ENCODE peak calls at places on chromosomes 5 and 9, in eight cellular contexts. K is ascending aorta, Q is neural progenitor cell, S is PC-3, T is fibroblast of lung, I is lung, F is aorta, W is psoas muscle. L is an unnamed sample. For H3K4me1, the result is how much of the 10 kb centered on the place peaks cover.

GRCh38 chr9:112009656-112010055 is 113.0 kb downstream of the UGCG start:
- DNase-seq in K (no peak), Q (no peak), S (no peak), T (no peak), I (no peak), F (no peak), W (no peak), L (no peak)

GRCh38 chr5:10933141-10933540 is 172.1 kb upstream of the DAP start:
- DNase-seq in K (no peak), Q (no peak), S (no peak), T (no peak), I (no peak), F (no peak), W (no peak), L (no peak)

GRCh38 chr9:89603629-89604462 is 966 bp upstream of the GADD45G start:
- DNase-seq in K (peak), Q (peak), S (no peak), T (peak), I (peak), F (peak), W (peak), L (no peak)

GRCh38 chr5:7759951-7760580 is 90.9 kb downstream of the CFAP90 start:
- DNase-seq in K (no peak), Q (no peak), S (no peak), T (peak), I (no peak), F (no peak), W (no peak), L (no peak)

GRCh38 chr5:68383888-68384310 is 168.3 kb downstream of the PIK3R1 start:
- DNase-seq in K (no peak), Q (no peak), S (no peak), T (no peak), I (no peak), F (no peak), W (no peak), L (no peak)

GRCh38 chr9:13705913-13706312 is 426.4 kb upstream of the MPDZ start:
- DNase-seq in K (peak), Q (peak), S (no peak), T (peak), I (no peak), F (no peak), W (peak), L (no peak)

GRCh38 chr5:64864171-64864570 is 95.4 kb downstream of the CWC27 start:
- DNase-seq in K (no peak), Q (no peak), S (no peak), T (no peak), I (no peak), F (no peak), W (no peak), L (no peak)

GRCh38 chr5:137826067-137826466 is 41.6 kb upstream of the MYOT start:
- DNase-seq in K (no peak), Q (no peak), S (no peak), T (no peak), I (no peak), F (no peak), W (no peak), L (no peak)

GRCh38 chr5:60959156-60959555 is 14.2 kb downstream of the NDUFAF2 start:
- DNase-seq in K (no peak), Q (no peak), S (peak), T (peak), I (no peak), F (no peak), W (no peak), L (no peak)

GRCh38 chr5:31095796-31096195 is 97.7 kb upstream of the CDH6 start:
- DNase-seq in K (no peak), Q (no peak), S (no peak), T (peak), I (no peak), F (no peak), W (no peak), L (no peak)

GRCh38 chr5:72482046-72482445 is 25.2 kb downstream of the ZNF366 start:
- DNase-seq in K (no peak), Q (no peak), S (no peak), T (no peak), I (no peak), F (no peak), W (no peak), L (no peak)

DNA sequence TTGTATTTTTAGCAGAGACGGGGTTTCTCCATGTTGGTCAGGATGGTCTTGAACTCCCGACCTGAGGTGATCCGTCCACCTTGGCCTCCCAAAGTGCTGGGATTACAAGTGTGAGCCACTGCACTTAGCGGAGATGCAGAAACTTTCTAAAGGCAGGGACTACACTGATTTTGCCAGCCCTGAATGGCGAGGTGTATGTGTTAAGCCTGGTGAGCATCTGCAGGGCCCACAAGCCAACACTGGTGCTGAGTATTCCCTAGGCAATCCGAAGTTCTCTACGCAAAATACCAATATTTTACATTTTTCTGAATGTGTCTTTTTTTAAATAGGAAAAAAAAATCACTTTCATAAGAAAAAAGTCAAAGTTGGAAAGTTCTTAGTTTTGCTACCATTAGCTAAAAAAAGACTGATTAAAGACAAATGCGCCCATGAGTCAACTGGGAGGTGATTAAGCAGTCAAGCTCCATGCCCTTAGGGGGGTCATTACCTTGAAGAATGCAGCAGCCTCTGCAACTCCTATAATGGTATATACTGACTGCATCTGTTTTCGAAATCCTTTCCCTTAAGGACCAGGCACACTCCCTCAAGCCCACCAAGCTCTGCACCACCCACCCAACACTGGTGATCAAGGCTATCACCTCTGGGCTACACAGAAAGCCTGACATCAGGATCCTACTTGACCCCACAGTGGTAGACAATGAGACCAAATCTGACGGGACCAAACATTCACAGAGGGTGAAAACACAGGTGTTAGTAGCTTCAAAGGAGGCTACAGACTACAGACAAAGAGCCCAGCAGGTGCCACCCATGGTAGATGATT is 502.7 kb downstream of the BNC2 start:
- DNase-seq in K (no peak), Q (no peak), S (peak), T (peak), I (no peak), F (no peak), W (no peak), L (peak)
- H3K27ac ChIP-seq in K (no peak), Q (no peak), S (peak), T (no peak), I (no peak), F (no peak), W (no peak), L (peak)

GRCh38 chr9:20219437-20219836 is 402.9 kb downstream of the MLLT3 start:
- DNase-seq in K (no peak), Q (no peak), S (no peak), T (no peak), I (no peak), F (no peak), W (no peak), L (no peak)
- H3K4me1 ChIP-seq in K (under half), Q (under half), S (under half), T (under half), I (under half), F (under half), W (under half), L (under half)

DNA sequence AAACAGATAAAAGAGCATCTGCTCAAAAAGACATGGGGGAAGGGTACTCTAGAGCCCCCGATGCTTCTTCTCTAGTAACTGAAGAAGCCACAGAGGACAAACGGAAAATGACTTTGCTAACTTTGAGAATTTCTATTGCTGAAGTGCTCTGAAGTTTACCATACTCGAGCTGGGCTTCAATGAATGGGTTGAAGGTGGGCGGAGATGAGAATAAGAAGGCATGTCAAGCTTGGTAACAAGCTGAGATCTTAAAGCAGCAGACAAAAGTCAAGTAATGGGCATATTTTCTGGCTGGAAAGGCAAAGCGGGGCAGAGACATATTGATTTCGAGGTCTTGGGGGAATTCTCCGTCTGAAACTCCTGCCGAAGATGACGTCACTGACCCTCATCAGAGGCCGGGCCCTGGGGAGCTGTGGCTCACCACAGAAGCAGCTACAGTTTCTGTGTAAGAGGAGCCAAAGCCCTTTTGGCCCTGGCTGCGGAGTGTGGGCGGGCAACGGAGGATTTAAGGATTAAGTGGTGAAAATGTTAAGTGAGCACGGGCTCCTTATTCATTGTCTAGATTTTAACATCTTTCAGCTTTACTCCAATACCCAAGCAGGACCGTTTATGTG is 115.8 kb upstream of the SLIT3 start:
- DNase-seq in K (peak), Q (peak), S (no peak), T (peak), I (no peak), F (peak), W (peak), L (peak)
- H3K4me3 ChIP-seq in K (no peak), Q (no peak), S (no peak), T (no peak), I (no peak), F (no peak), W (no peak), L (no peak)

GRCh38 chr5:135708481-135708880 is 126.0 kb upstream of the SLC25A48 start:
- DNase-seq in K (no peak), Q (no peak), S (no peak), T (no peak), I (no peak), F (no peak), W (no peak), L (no peak)
- H3K27ac ChIP-seq in K (no peak), Q (no peak), S (no peak), T (no peak), I (no peak), F (no peak), W (no peak), L (no peak)

GRCh38 chr5:74326571-74327338 is 313.8 kb downstream of the ENC1 start:
- DNase-seq in K (no peak), Q (no peak), S (peak), T (peak), I (no peak), F (no peak), W (no peak), L (peak)
- H3K4me1 ChIP-seq in K (under half), Q (under half), S (under half), T (under half), I (under half), F (under half), W (under half), L (under half)

GRCh38 chr9:131148966-131149677 is 23.7 kb downstream of the NUP214 start:
- DNase-seq in K (no peak), Q (no peak), S (no peak), T (no peak), I (no peak), F (no peak), W (no peak), L (no peak)
- H3K4me3 ChIP-seq in K (no peak), Q (no peak), S (no peak), T (no peak), I (no peak), F (no peak), W (no peak), L (no peak)

GRCh38 chr9:99296375-99296951 is 74.4 kb downstream of the SEC61B start:
- DNase-seq in K (no peak), Q (no peak), S (no peak), T (no peak), I (no peak), F (peak), W (peak), L (no peak)
- H3K27ac ChIP-seq in K (no peak), Q (no peak), S (no peak), T (no peak), I (no peak), F (no peak), W (no peak), L (no peak)

GRCh38 chr5:142835540-142835939 is 65.4 kb downstream of the ARHGAP26 start:
- DNase-seq in K (no peak), Q (no peak), S (no peak), T (no peak), I (no peak), F (no peak), W (no peak), L (no peak)

GRCh38 chr5:142838845-142839244 is 68.7 kb downstream of the ARHGAP26 start:
- DNase-seq in K (no peak), Q (no peak), S (peak), T (no peak), I (no peak), F (no peak), W (no peak), L (no peak)

GRCh38 chr5:142836048-142836447 is 65.9 kb downstream of the ARHGAP26 start:
- DNase-seq in K (no peak), Q (no peak), S (no peak), T (no peak), I (no peak), F (no peak), W (no peak), L (no peak)

GRCh38 chr5:142839711-142840441 is 69.7 kb downstream of the ARHGAP26 start:
- DNase-seq in K (peak), Q (no peak), S (peak), T (no peak), I (peak), F (peak), W (peak), L (no peak)

GRCh38 chr5:142837274-142837673 is 67.1 kb downstream of the ARHGAP26 start:
- DNase-seq in K (no peak), Q (no peak), S (no peak), T (no peak), I (no peak), F (no peak), W (no peak), L (no peak)
- H3K4me1 ChIP-seq in K (under half), Q (under half), S (under half), T (under half), I (under half), F (under half), W (under half), L (under half)